ENCODE peak calls at places on chromosome 13, in eight cellular contexts. B is iPS-NIHi11; I is activated naive CD8-positive, alpha-beta T cell treated with anti-CD3 and anti-CD28 coated beads, Interleukin-2, amount 50 U/mL, for 24 hours; L is activated CD4-positive, alpha-beta T cell treated with anti-CD3 and anti-CD28 coated beads for 24 hours; Z is mesothelial cell of epicardium; H is stimulated activated CD8-positive, alpha-beta memory T cell treated with anti-CD3 and anti-CD28 coated beads, Interleukin-12 subunit alpha, Interleukin-12 subunit beta, amount 100 ng/mL, for 1 hour; U is pancreas; Y is stimulated activated CD4-positive, alpha-beta T cell treated with anti-CD3 and anti-CD28 coated beads, Interleukin-12 subunit alpha, Interleukin-12 subunit beta, amount 100 ng/mL, for 48 hours. G is an unnamed sample.

GRCh38 chr13:39468306-39468705 is 134.7 kb downstream of the LHFPL6 start:
- DNase-seq in B (no peak), I (no peak), L (no peak), Z (no peak), H (no peak), U (no peak), Y (no peak), G (no peak)

GRCh38 chr13:44763604-44764311 is 187.6 kb upstream of the TSC22D1 start:
- DNase-seq in B (no peak), I (no peak), L (no peak), Z (no peak), H (no peak), U (peak; percentile 67), Y (no peak), G (no peak)

GRCh38 chr13:30718661-30719520 is 16.5 kb upstream of the ALOX5AP start:
- DNase-seq in B (no peak), I (no peak), L (no peak), Z (no peak), H (no peak), U (no peak), Y (no peak), G (no peak)

GRCh38 chr13:58573742-58574141 is 942.2 kb downstream of the PCDH17 start:
- DNase-seq in B (no peak), I (no peak), L (no peak), Z (no peak), H (no peak), U (no peak), Y (no peak), G (no peak)

GRCh38 chr13:99379856-99380255 is 72.7 kb upstream of the GPR183 start:
- DNase-seq in B (no peak), I (peak; percentile 1), L (no peak), Z (no peak), H (no peak), U (no peak), Y (no peak), G (no peak)

GRCh38 chr13:113771709-113772331 is 12.8 kb downstream of the TMEM255B start:
- DNase-seq in B (no peak), I (no peak), L (no peak), Z (no peak), H (no peak), U (no peak), Y (no peak), G (no peak)

GRCh38 chr13:33228645-33229445 is 56.7 kb downstream of the STARD13 start:
- DNase-seq in B (peak; percentile 64), I (no peak), L (no peak), Z (no peak), H (no peak), U (no peak), Y (no peak), G (peak; percentile 28)

GRCh38 chr13:105670179-105671015 is 865.1 kb downstream of the EFNB2 start:
- DNase-seq in B (no peak), I (no peak), L (no peak), Z (no peak), H (no peak), U (no peak), Y (no peak), G (no peak)

GRCh38 chr13:110414283-110414682 is 107.2 kb downstream of the COL4A2 start:
- DNase-seq in B (no peak), I (no peak), L (no peak), Z (no peak), H (no peak), U (no peak), Y (no peak), G (no peak)

GRCh38 chr13:113739527-113740285 is 19.3 kb upstream of the TMEM255B start:
- DNase-seq in B (no peak), I (no peak), L (no peak), Z (no peak), H (no peak), U (no peak), Y (no peak), G (no peak)

GRCh38 chr13:97977376-97977705 is 23.9 kb downstream of the IPO5 start:
- DNase-seq in B (no peak), I (no peak), L (no peak), Z (no peak), H (no peak), U (no peak), Y (no peak), G (no peak)

GRCh38 chr13:80000679-80001509 is 340.0 kb downstream of the SPRY2 start:
- DNase-seq in B (no peak), I (no peak), L (no peak), Z (no peak), H (no peak), U (no peak), Y (no peak), G (no peak)

GRCh38 chr13:109191422-109191821 is 562.0 kb downstream of the MYO16 start:
- DNase-seq in B (no peak), I (no peak), L (no peak), Z (no peak), H (no peak), U (no peak), Y (no peak), G (no peak)

GRCh38 chr13:111177081-111177711 is 62.1 kb downstream of the ARHGEF7 start:
- DNase-seq in B (no peak), I (no peak), L (no peak), Z (no peak), H (no peak), U (peak; percentile 43), Y (no peak), G (peak; percentile 71)

GRCh38 chr13:93745884-93746283 is 519.3 kb downstream of the GPC6 start:
- DNase-seq in B (no peak), I (no peak), L (no peak), Z (no peak), H (no peak), U (no peak), Y (no peak), G (no peak)

GRCh38 chr13:49046002-49046401 is 70.3 kb downstream of the FNDC3A start:
- DNase-seq in B (no peak), I (no peak), L (no peak), Z (no peak), H (no peak), U (no peak), Y (no peak), G (no peak)

GRCh38 chr13:52749446-52749845 is 9.8 kb upstream of the CNMD start:
- DNase-seq in B (no peak), I (no peak), L (no peak), Z (no peak), H (no peak), U (no peak), Y (no peak), G (no peak)

GRCh38 chr13:97295279-97296182 is 73.4 kb downstream of the MBNL2 start:
- DNase-seq in B (no peak), I (no peak), L (no peak), Z (no peak), H (no peak), U (no peak), Y (no peak), G (no peak)

GRCh38 chr13:34020388-34020787 is 202.4 kb downstream of the RFC3 start:
- DNase-seq in B (no peak), I (no peak), L (no peak), Z (no peak), H (no peak), U (no peak), Y (no peak), G (no peak)

GRCh38 chr13:46168341-46168740 is 13.6 kb downstream of the LCP1 start:
- DNase-seq in B (no peak), I (peak; percentile 55), L (peak; percentile 43), Z (peak; percentile 53), H (no peak), U (no peak), Y (peak; percentile 55), G (no peak)

GRCh38 chr13:32969516-32969941 is 46.7 kb upstream of the KL start:
- DNase-seq in B (no peak), I (no peak), L (no peak), Z (no peak), H (no peak), U (no peak), Y (no peak), G (no peak)

GRCh38 chr13:106373989-106374572 is 161.4 kb downstream of the EFNB2 start:
- DNase-seq in B (no peak), I (peak; percentile 12), L (no peak), Z (no peak), H (no peak), U (no peak), Y (no peak), G (no peak)

GRCh38 chr13:99981115-99982020 is at the start of gene ZIC2:
- DNase-seq in B (peak; percentile 66), I (no peak), L (no peak), Z (peak; percentile 59), H (no peak), U (no peak), Y (no peak), G (no peak)

GRCh38 chr13:84524586-84524985 is 642.3 kb upstream of the SLITRK1 start:
- DNase-seq in B (no peak), I (no peak), L (no peak), Z (no peak), H (no peak), U (no peak), Y (no peak), G (no peak)

GRCh38 chr13:41411536-41411935 is 45.8 kb upstream of the RGCC start:
- DNase-seq in B (peak; percentile 38), I (no peak), L (no peak), Z (no peak), H (peak; percentile 3), U (no peak), Y (no peak), G (no peak)

GRCh38 chr13:23599083-23599925 is 29.1 kb downstream of the TNFRSF19 start:
- DNase-seq in B (peak; percentile 56), I (no peak), L (no peak), Z (no peak), H (no peak), U (no peak), Y (no peak), G (no peak)

GRCh38 chr13:110138009-110138699 is 168.8 kb downstream of the COL4A1 start:
- DNase-seq in B (peak; percentile 86), I (peak; percentile 75), L (peak; percentile 59), Z (peak; percentile 53), H (peak; percentile 35), U (peak; percentile 63), Y (peak; percentile 56), G (peak; percentile 18)

GRCh38 chr13:88456155-88456554 is 785.0 kb downstream of the SLITRK5 start:
- DNase-seq in B (no peak), I (no peak), L (no peak), Z (no peak), H (no peak), U (no peak), Y (no peak), G (peak; percentile 68)

GRCh38 chr13:114235697-114236096 is 1.0 kb downstream of the CDC16 start:
- DNase-seq in B (no peak), I (no peak), L (no peak), Z (no peak), H (no peak), U (no peak), Y (no peak), G (no peak)

GRCh38 chr13:61765181-61765742 is 349.6 kb upstream of the PCDH20 start:
- DNase-seq in B (no peak), I (no peak), L (no peak), Z (no peak), H (no peak), U (peak; percentile 10), Y (no peak), G (no peak)

GRCh38 chr13:102944821-102945220 is 99.0 kb downstream of the ERCC5 start:
- DNase-seq in B (no peak), I (no peak), L (no peak), Z (no peak), H (no peak), U (no peak), Y (no peak), G (no peak)

GRCh38 chr13:107964356-107964755 is 251.0 kb downstream of the LIG4 start:
- DNase-seq in B (no peak), I (no peak), L (no peak), Z (no peak), H (no peak), U (no peak), Y (no peak), G (no peak)

GRCh38 chr13:100314132-100314910 is 225.4 kb downstream of the PCCA start:
- DNase-seq in B (no peak), I (no peak), L (no peak), Z (no peak), H (no peak), U (no peak), Y (no peak), G (no peak)

GRCh38 chr13:51768378-51768921 is 35.5 kb downstream of the DHRS12 start:
- DNase-seq in B (peak; percentile 56), I (no peak), L (no peak), Z (no peak), H (no peak), U (no peak), Y (no peak), G (no peak)